ENCODE peak calls at places on chromosomes 5 and 9, in eight cellular contexts. One of them, this sample, is unnamed. For H3K9me3, the result is how much of the 10 kb centered on the place peaks cover.

GRCh38 chr5:35029333-35029732 is 18.4 kb downstream of the AGXT2 start:
- DNase-seq in spleen: no peak
- DNase-seq in sigmoid colon: no peak
- DNase-seq in upper lobe of left lung: no peak
- DNase-seq in suprapubic skin: no peak
- DNase-seq in stomach: no peak
- DNase-seq in HCT116: no peak
- DNase-seq in transverse colon: no peak
- DNase-seq in this sample: no peak

GRCh38 chr5:180007582-180007981 is 64.0 kb downstream of the RNF130 start:
- DNase-seq in sigmoid colon: no peak
- DNase-seq in spleen: no peak
- DNase-seq in suprapubic skin: no peak
- DNase-seq in upper lobe of left lung: no peak
- DNase-seq in transverse colon: no peak
- DNase-seq in stomach: no peak
- DNase-seq in HCT116: no peak
- DNase-seq in this sample: no peak

GRCh38 chr5:165370772-165371171 is 1865.4 kb downstream of the MAT2B start:
- DNase-seq in upper lobe of left lung: no peak
- DNase-seq in stomach: no peak
- DNase-seq in suprapubic skin: no peak
- DNase-seq in sigmoid colon: no peak
- DNase-seq in transverse colon: no peak
- DNase-seq in spleen: no peak
- DNase-seq in HCT116: no peak
- DNase-seq in this sample: no peak

GRCh38 chr9:106983346-106983745 is 120.4 kb downstream of the ZNF462 start:
- DNase-seq in spleen: no peak
- DNase-seq in transverse colon: no peak
- DNase-seq in upper lobe of left lung: no peak
- DNase-seq in stomach: no peak
- DNase-seq in HCT116: no peak
- DNase-seq in suprapubic skin: no peak
- DNase-seq in sigmoid colon: no peak
- DNase-seq in this sample: no peak

GRCh38 chr9:99752710-99753109 is 69.0 kb upstream of the NR4A3 start:
- DNase-seq in upper lobe of left lung: no peak
- DNase-seq in HCT116: no peak
- DNase-seq in sigmoid colon: no peak
- DNase-seq in transverse colon: no peak
- DNase-seq in spleen: no peak
- DNase-seq in stomach: no peak
- DNase-seq in suprapubic skin: no peak
- DNase-seq in this sample: no peak

GRCh38 chr9:76701441-76702031 is 62.7 kb upstream of the PCA3 start:
- DNase-seq in upper lobe of left lung: no peak
- DNase-seq in suprapubic skin: no peak
- DNase-seq in HCT116: no peak
- DNase-seq in sigmoid colon: no peak
- DNase-seq in stomach: no peak
- DNase-seq in spleen: no peak
- DNase-seq in transverse colon: no peak
- DNase-seq in this sample: no peak

GRCh38 chr5:163789870-163790269 is 284.5 kb downstream of the MAT2B start:
- DNase-seq in spleen: no peak
- DNase-seq in upper lobe of left lung: no peak
- DNase-seq in sigmoid colon: no peak
- DNase-seq in HCT116: no peak
- DNase-seq in stomach: no peak
- DNase-seq in suprapubic skin: no peak
- DNase-seq in transverse colon: no peak
- DNase-seq in this sample: no peak

GRCh38 chr5:157265714-157266285 is at the start of gene CYFIP2:
- DNase-seq in transverse colon: peak
- DNase-seq in upper lobe of left lung: peak
- DNase-seq in suprapubic skin: peak
- DNase-seq in stomach: peak
- DNase-seq in HCT116: no peak
- DNase-seq in sigmoid colon: peak
- DNase-seq in spleen: peak
- DNase-seq in this sample: no peak

GRCh38 chr5:153881687-153882086 is 157.0 kb downstream of the FAM114A2 start:
- DNase-seq in spleen: no peak
- DNase-seq in stomach: no peak
- DNase-seq in upper lobe of left lung: no peak
- DNase-seq in suprapubic skin: no peak
- DNase-seq in sigmoid colon: no peak
- DNase-seq in HCT116: no peak
- DNase-seq in transverse colon: no peak
- DNase-seq in this sample: no peak

GRCh38 chr5:143030349-143030748 is 260.2 kb downstream of the ARHGAP26 start:
- DNase-seq in spleen: no peak
- DNase-seq in transverse colon: no peak
- DNase-seq in suprapubic skin: no peak
- DNase-seq in sigmoid colon: no peak
- DNase-seq in upper lobe of left lung: no peak
- DNase-seq in stomach: no peak
- DNase-seq in HCT116: no peak
- DNase-seq in this sample: no peak

GRCh38 chr5:113156271-113156878 is 179.8 kb downstream of the DCP2 start:
- DNase-seq in stomach: no peak
- DNase-seq in transverse colon: no peak
- DNase-seq in spleen: no peak
- DNase-seq in sigmoid colon: no peak
- DNase-seq in HCT116: no peak
- DNase-seq in upper lobe of left lung: no peak
- DNase-seq in suprapubic skin: no peak
- DNase-seq in this sample: no peak

GRCh38 chr9:124214596-124215550 is 42.9 kb upstream of the NEK6 start:
- DNase-seq in upper lobe of left lung: peak
- DNase-seq in spleen: peak
- DNase-seq in stomach: peak
- DNase-seq in HCT116: no peak
- DNase-seq in sigmoid colon: peak
- DNase-seq in transverse colon: no peak
- DNase-seq in suprapubic skin: no peak
- DNase-seq in this sample: peak

GRCh38 chr9:104826911-104827310 is 63.0 kb downstream of the NIPSNAP3B start:
- DNase-seq in stomach: no peak
- DNase-seq in transverse colon: no peak
- DNase-seq in spleen: no peak
- DNase-seq in sigmoid colon: no peak
- DNase-seq in suprapubic skin: no peak
- DNase-seq in HCT116: no peak
- DNase-seq in upper lobe of left lung: no peak
- DNase-seq in this sample: no peak

GRCh38 chr5:151238303-151238741 is 14.4 kb upstream of the CCDC69 start:
- DNase-seq in transverse colon: peak
- DNase-seq in spleen: peak
- DNase-seq in upper lobe of left lung: peak
- DNase-seq in suprapubic skin: no peak
- DNase-seq in sigmoid colon: peak
- DNase-seq in stomach: no peak
- DNase-seq in HCT116: no peak
- DNase-seq in this sample: no peak

GRCh38 chr5:38445374-38446028 is 110.9 kb downstream of the LIFR start:
- DNase-seq in stomach: no peak
- DNase-seq in HCT116: no peak
- DNase-seq in suprapubic skin: no peak
- DNase-seq in transverse colon: no peak
- DNase-seq in spleen: no peak
- DNase-seq in upper lobe of left lung: peak
- DNase-seq in sigmoid colon: no peak
- DNase-seq in this sample: no peak

GRCh38 chr9:470041-470781 is 255.5 kb downstream of the DOCK8 start:
- DNase-seq in spleen: peak
- DNase-seq in stomach: peak
- DNase-seq in transverse colon: peak
- DNase-seq in sigmoid colon: peak
- DNase-seq in HCT116: peak
- DNase-seq in upper lobe of left lung: peak
- DNase-seq in suprapubic skin: peak
- DNase-seq in this sample: no peak
- TF ChIP-seq POLR2AphosphoS5 in spleen: peak
- TF ChIP-seq POLR2AphosphoS5 in stomach: peak
- TF ChIP-seq POLR2AphosphoS5 in transverse colon: peak
- TF ChIP-seq POLR2AphosphoS5 in sigmoid colon: peak
- TF ChIP-seq POLR2AphosphoS5 in HCT116: peak
- TF ChIP-seq POLR2AphosphoS5 in upper lobe of left lung: peak
- TF ChIP-seq POLR2AphosphoS5 in suprapubic skin: no peak
- TF ChIP-seq POLR2AphosphoS5 in this sample: peak

DNA sequence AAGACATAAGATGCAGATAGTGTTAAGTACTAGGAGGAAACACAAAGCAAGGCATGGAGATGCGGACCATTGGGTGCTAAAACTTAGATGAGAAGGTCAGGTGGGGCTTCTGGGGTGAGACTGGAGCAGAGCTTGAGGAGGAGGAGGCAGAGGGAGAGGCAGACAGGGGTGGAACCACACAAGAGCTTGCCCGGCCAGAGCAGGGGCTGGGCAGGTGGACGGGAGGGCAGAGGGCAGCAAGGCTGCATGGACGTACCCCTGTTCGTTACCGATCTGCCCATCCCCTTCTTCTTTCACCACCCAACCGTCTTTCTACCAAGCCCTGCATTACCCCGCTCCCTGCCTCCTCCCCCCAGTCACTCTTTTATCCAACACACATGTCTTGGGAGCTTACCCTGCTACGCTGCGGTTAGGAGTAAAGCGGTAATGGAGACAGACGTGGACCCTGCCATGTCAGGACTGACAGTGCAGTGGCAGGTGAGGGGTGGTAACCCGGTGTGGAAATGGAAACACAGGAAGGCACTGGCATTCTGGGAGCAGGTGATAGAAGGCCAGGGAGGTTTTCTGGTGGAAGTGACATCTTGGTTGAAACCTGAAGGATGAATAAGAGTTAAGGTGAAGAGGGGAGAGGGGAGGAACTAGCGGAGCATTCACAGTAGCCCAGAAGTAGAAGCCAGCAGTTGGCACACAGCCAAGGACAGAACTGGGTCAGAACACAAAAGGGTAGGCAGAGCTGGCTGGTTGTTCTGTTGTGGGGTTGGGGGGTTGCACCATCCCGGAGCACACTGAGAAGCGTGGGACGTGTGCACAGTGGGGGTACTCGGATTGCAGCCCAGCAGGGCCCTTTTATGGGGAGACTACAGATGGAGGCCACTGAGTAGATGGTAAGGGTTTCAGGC is 167.2 kb downstream of the CACNA1B start:
- DNase-seq in transverse colon: no peak
- DNase-seq in sigmoid colon: peak
- DNase-seq in upper lobe of left lung: no peak
- DNase-seq in suprapubic skin: peak
- DNase-seq in stomach: peak
- DNase-seq in HCT116: no peak
- DNase-seq in spleen: peak
- DNase-seq in this sample: no peak
- H3K9me3 ChIP-seq in transverse colon: under half
- H3K9me3 ChIP-seq in sigmoid colon: under half
- H3K9me3 ChIP-seq in upper lobe of left lung: under half
- H3K9me3 ChIP-seq in suprapubic skin: under half
- H3K9me3 ChIP-seq in stomach: under half
- H3K9me3 ChIP-seq in HCT116: under half
- H3K9me3 ChIP-seq in spleen: under half
- H3K9me3 ChIP-seq in this sample: under half

DNA sequence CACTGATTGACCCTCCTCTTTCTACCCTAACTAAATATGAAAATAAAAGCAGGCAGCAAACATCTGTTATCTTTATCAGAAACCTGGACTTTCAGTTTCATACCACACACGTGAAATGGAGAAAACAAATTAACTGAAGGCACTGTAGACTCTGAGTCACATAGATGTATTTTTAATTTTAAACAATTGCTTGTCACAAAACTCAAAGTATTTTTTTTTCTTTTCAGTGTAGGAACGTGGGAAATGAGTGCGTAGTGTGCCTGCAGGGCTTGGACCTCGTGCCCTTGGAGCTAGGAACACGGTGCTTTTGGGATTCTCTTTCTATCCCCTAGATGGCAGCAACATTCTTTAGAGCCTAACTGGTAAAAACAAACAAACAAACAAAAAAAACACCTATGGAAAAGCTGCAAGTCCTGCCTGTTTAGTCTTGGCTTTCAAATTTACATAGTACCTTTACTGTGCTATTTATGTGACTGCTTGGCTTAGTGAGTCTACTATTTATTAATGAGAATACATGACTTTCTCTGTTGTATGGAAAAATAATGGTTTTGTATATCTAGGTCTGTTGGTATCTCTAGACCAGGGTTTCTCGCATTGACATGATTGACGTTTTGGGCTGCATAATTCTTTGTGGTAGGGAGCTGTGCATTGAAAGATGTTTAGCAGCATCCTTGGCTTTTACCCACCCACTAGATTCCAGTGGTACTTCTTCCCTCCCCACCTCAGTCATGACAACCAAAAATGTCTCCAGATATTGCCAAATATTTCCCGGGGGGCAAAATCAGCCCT is 16.8 kb upstream of the ACTBL2 start:
- DNase-seq in stomach: no peak
- DNase-seq in suprapubic skin: no peak
- DNase-seq in transverse colon: no peak
- DNase-seq in upper lobe of left lung: no peak
- DNase-seq in spleen: no peak
- DNase-seq in sigmoid colon: no peak
- DNase-seq in HCT116: peak
- DNase-seq in this sample: no peak
- H3K4me3 ChIP-seq in stomach: no peak
- H3K4me3 ChIP-seq in suprapubic skin: no peak
- H3K4me3 ChIP-seq in transverse colon: peak
- H3K4me3 ChIP-seq in upper lobe of left lung: no peak
- H3K4me3 ChIP-seq in spleen: peak
- H3K4me3 ChIP-seq in sigmoid colon: no peak
- H3K4me3 ChIP-seq in HCT116: no peak
- H3K4me3 ChIP-seq in this sample: no peak

DNA sequence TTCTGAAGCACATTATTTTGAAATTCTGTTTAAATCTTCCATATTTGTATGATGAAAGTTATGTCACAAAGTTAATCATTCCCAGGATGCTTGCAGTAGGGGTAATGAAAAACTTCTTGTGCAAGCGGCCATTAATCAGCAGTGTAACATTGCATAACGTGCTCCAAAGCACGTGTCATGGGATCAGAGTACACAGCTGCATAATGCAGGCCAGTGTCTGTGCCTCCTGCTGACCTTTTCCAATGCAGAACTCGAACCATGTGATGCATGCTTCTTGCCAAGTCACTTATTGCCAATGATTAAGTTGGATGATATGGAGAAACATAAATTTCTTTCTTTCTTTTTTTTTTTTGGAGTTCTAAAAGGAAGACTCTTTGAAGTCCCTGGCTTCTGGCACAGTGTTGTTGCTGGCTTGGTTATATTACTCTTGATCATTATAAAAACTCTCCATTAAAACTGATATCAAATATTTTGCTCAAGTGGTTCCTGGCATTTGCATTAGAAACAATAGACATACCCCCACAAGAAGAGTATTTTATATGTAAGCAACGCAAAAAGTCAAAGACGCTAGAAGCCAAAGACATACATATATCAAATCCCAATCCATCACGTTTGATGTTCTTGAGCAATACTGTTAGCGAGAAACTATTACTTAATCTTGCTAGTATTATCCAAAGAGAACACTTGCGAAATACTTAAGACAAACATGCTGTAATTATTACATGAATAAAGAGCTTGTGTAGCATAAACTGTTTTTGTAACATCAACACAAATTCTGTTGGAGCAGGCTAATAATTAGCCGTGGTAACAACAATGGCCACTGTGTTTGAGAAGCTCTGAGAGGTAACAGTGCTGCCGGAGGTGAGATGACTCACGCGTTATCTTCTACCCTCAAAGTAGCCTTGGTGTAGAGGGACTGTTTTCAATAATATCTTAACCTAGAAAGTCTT is 164.2 kb downstream of the AUH start:
- DNase-seq in stomach: peak
- DNase-seq in transverse colon: peak
- DNase-seq in HCT116: peak
- DNase-seq in upper lobe of left lung: no peak
- DNase-seq in suprapubic skin: peak
- DNase-seq in spleen: no peak
- DNase-seq in sigmoid colon: peak
- DNase-seq in this sample: no peak
- TF ChIP-seq POLR2AphosphoS5 in stomach: peak
- TF ChIP-seq POLR2AphosphoS5 in transverse colon: peak
- TF ChIP-seq POLR2AphosphoS5 in HCT116: peak
- TF ChIP-seq POLR2AphosphoS5 in upper lobe of left lung: peak
- TF ChIP-seq POLR2AphosphoS5 in suprapubic skin: peak
- TF ChIP-seq POLR2AphosphoS5 in spleen: no peak
- TF ChIP-seq POLR2AphosphoS5 in sigmoid colon: peak
- TF ChIP-seq POLR2AphosphoS5 in this sample: peak